ENCODE peak calls at places on chromosomes 16 and 17, in eight cellular contexts. L is foreskin keratinocyte; M is T-helper 1 cell; T is activated CD4-positive, alpha-beta T cell treated with anti-CD3 and anti-CD28 coated beads for 24 hours; Y is naive B cell; F is stimulated activated CD4-positive, alpha-beta T cell treated with anti-CD3 and anti-CD28 coated beads, Interleukin-4, amount 100 ng/mL, for 24 hours; J is NCI-H774; Q is tibial nerve. E is an unnamed sample.

GRCh38 chr16:66382966-66383299 is 16.4 kb downstream of the CDH5 start:
- DNase-seq in L (peak), Q (no peak), F (no peak), M (no peak), J (no peak), T (no peak), Y (no peak), E (no peak)

GRCh38 chr16:47732806-47733150 is 271.6 kb downstream of the PHKB start:
- DNase-seq in F (no peak), Y (no peak), J (no peak), Q (no peak), L (peak), T (no peak), M (peak), E (no peak)

GRCh38 chr17:45968732-45969131 is 30.3 kb upstream of the STH start:
- DNase-seq in L (no peak), F (no peak), Q (no peak), J (no peak), M (no peak), Y (no peak), T (no peak), E (no peak)

GRCh38 chr17:34598161-34598776 is 18.9 kb downstream of the TMEM132E start:
- DNase-seq in L (no peak), J (no peak), Y (no peak), F (no peak), M (no peak), T (no peak), Q (no peak), E (no peak)

GRCh38 chr17:15262291-15263205 is 2.6 kb downstream of the PMP22 start:
- DNase-seq in Y (no peak), F (no peak), M (no peak), T (no peak), L (peak), Q (peak), J (no peak), E (no peak)

GRCh38 chr17:81701288-81702071 is 1.7 kb upstream of the MRPL12 start:
- DNase-seq in M (no peak), F (no peak), T (no peak), Q (no peak), Y (no peak), J (no peak), L (peak), E (no peak)

GRCh38 chr16:51876934-51877333 is 670.0 kb downstream of the TOX3 start:
- DNase-seq in M (no peak), T (no peak), J (no peak), Q (no peak), F (no peak), Y (no peak), L (peak), E (no peak)

GRCh38 chr16:12703935-12704334 is 99.8 kb downstream of the CPPED1 start:
- DNase-seq in M (no peak), L (no peak), Q (no peak), J (no peak), F (no peak), T (no peak), Y (no peak), E (no peak)

GRCh38 chr17:41521574-41522261 is 3.0 kb upstream of the KRT15 start:
- DNase-seq in L (peak), M (no peak), Y (no peak), J (no peak), F (no peak), T (no peak), Q (no peak), E (no peak)

GRCh38 chr17:19769946-19770652 is 22.0 kb upstream of the ALDH3A1 start:
- DNase-seq in Y (no peak), Q (no peak), L (peak), J (no peak), F (no peak), M (no peak), T (no peak), E (no peak)

GRCh38 chr17:15409721-15410247 is 57.6 kb downstream of the CDRT4 start:
- DNase-seq in F (no peak), M (no peak), L (peak), Y (no peak), J (no peak), T (no peak), Q (peak), E (no peak)

GRCh38 chr16:75066861-75067447 is 49.6 kb downstream of the LDHD start:
- DNase-seq in Y (no peak), T (no peak), J (no peak), F (no peak), M (no peak), Q (no peak), L (no peak), E (no peak)

GRCh38 chr17:83183951-83184506 is 104.6 kb downstream of the METRNL start:
- DNase-seq in L (no peak), Q (peak), T (no peak), J (no peak), M (no peak), Y (no peak), F (no peak), E (no peak)

GRCh38 chr17:29241015-29241963 is 5.4 kb upstream of the CRYBA1 start:
- DNase-seq in F (no peak), Q (no peak), T (no peak), J (no peak), Y (no peak), L (peak), M (peak), E (no peak)